ENCODE peak calls at places on chromosomes 12 and 14, in five cellular contexts. L, N, I, E and D are unnamed samples.

GRCh38 chr12:89073027-89073398 is 279.3 kb downstream of the DUSP6 start:
- DNase-seq in L (no peak), N (no peak), I (no peak), E (no peak), D (peak; percentile 96)

GRCh38 chr14:71414631-71415403 is 507.6 kb downstream of the PCNX1 start:
- DNase-seq in L (no peak), N (no peak), I (no peak), E (no peak), D (peak; percentile 71)

GRCh38 chr12:91219511-91219910 is 36.9 kb upstream of the DCN start:
- DNase-seq in L (no peak), N (no peak), I (no peak), E (no peak), D (peak; percentile 58)

GRCh38 chr12:7439579-7440505 is 4.1 kb downstream of the CD163L1 start:
- DNase-seq in L (peak; percentile 53), N (peak; percentile 69), I (no peak), E (peak; percentile 77), D (peak; percentile 41)

GRCh38 chr14:23109769-23110168 is 5.0 kb upstream of the CIROP start:
- DNase-seq in L (no peak), N (no peak), I (no peak), E (no peak), D (no peak)

GRCh38 chr12:127717293-127717692 is 549.7 kb upstream of the TMEM132C start:
- DNase-seq in L (no peak), N (no peak), I (no peak), E (no peak), D (no peak)

GRCh38 chr12:95083938-95084337 is 10.5 kb upstream of the NR2C1 start:
- DNase-seq in L (no peak), N (no peak), I (no peak), E (no peak), D (peak; percentile 89)

GRCh38 chr12:51017452-51017851 is 8.7 kb downstream of the SLC11A2 start:
- DNase-seq in L (no peak), N (no peak), I (no peak), E (no peak), D (no peak)

GRCh38 chr12:130194154-130194553 is 31.9 kb downstream of the FZD10 start:
- DNase-seq in L (no peak), N (no peak), I (no peak), E (no peak), D (no peak)

GRCh38 chr12:130196827-130197226 is 34.6 kb downstream of the FZD10 start:
- DNase-seq in L (no peak), N (no peak), I (no peak), E (no peak), D (no peak)

GRCh38 chr12:130195369-130195768 is 33.1 kb downstream of the FZD10 start:
- DNase-seq in L (no peak), N (no peak), I (no peak), E (no peak), D (no peak)

GRCh38 chr12:130195776-130196175 is 33.5 kb downstream of the FZD10 start:
- DNase-seq in L (no peak), N (no peak), I (no peak), E (no peak), D (no peak)

DNA sequence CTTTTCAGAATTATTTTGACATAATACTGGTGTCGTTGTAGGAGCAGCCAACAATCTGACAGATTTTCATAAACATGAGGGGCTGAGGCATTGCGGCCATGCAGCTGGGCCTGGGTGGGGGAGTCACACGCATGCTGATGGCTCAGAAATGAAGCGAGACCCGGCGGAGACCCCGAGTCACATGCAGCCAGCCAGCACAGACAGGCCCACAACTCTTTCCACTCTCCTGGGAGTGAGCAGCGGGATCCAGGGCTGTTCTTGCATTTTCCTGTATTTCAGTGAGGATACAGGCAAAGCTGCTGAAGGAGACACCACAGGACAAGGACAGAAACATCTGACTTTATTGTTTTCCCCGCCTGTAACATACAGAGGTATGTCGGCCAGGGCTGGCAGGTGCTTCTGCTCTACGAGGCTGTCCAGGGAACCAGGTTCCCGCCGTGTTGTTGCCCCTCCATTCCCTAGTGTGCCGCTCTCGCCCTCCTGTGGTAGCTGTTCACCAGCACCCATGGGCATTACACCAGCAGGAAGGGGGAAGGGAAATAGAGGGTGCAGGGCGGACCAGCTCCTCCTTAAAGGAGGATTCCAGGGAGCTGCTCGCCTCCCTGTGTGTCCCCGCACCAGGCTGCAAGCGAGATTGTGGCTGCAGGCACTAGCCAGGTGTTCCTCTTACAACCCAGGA is 30.5 kb downstream of the FZD10 start:
- DNase-seq in L (no peak), N (no peak), I (peak; percentile 3), E (no peak), D (no peak)
- TF ChIP-seq CTCF in L (no peak), N (peak; percentile 17), I (peak; percentile 51), E (peak; percentile 46), D (no peak)

GRCh38 chr12:56243731-56244181 is 13.9 kb downstream of the SLC39A5 start:
- DNase-seq in L (no peak), N (peak; percentile 67), I (peak; percentile 41), E (no peak), D (no peak)
- TF ChIP-seq MAFK in L (no peak), N (peak; percentile 64), I (no peak), E (no peak), D (no peak)

GRCh38 chr12:70577283-70577634 is 60.0 kb downstream of the PTPRB start:
- DNase-seq in L (no peak), N (no peak), I (no peak), E (no peak), D (no peak)
- TF ChIP-seq CTCF in L (no peak), N (no peak), I (no peak), E (no peak), D (no peak)

DNA sequence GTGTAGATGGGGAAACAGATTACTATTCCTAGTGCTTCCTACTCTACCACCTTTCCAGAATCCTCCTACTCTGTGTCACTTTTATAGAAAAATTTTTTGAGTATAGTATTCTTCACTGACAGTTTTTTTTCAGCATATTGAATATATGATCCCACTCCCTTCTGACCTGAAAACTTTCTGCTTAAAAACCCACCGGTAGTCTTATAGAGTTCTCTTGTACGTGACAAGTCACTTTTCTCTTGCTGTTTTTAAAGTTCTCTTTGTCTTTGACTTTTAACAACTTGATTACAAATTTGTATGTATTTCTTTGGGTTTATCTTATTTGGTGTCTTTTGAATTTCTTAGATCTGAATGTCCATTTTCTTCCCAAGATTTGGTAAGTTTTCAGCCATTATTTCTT is 133.6 kb upstream of the SLC38A2 start:
- DNase-seq in L (no peak), N (no peak), I (no peak), E (no peak), D (no peak)
- TF ChIP-seq MAFK in L (no peak), N (no peak), I (no peak), E (no peak), D (no peak)

DNA sequence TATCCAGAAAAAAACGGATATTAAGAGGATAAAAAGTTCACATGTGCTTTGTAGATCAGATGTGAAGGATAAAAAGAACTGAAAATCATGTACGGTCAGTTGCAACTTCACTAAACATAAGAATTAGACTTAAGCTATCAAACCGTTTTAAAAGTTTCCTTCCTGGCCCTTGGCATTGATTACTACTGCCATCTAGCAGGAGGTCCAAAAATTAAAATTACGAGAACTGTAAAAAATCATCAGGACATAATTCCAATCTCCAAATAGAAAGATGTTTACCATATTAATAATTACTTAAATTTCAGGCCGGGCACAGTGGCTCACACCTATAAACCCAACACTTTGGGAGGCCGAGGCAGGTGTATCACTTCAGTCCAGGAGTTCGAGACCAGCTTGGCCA is 7.9 kb downstream of the WDR89 start:
- DNase-seq in L (no peak), N (no peak), I (no peak), E (no peak), D (no peak)
- TF ChIP-seq CTCF in L (peak; percentile 6), N (no peak), I (no peak), E (no peak), D (peak; percentile 29)

GRCh38 chr14:56005580-56006053 is 112.6 kb upstream of the PELI2 start:
- DNase-seq in L (no peak), N (no peak), I (no peak), E (peak; percentile 48), D (peak; percentile 4)

GRCh38 chr14:56002876-56003625 is 115.2 kb upstream of the PELI2 start:
- DNase-seq in L (no peak), N (no peak), I (no peak), E (no peak), D (no peak)

GRCh38 chr14:56004323-56004722 is 113.9 kb upstream of the PELI2 start:
- DNase-seq in L (no peak), N (no peak), I (no peak), E (no peak), D (no peak)

GRCh38 chr14:56002316-56002715 is 115.9 kb upstream of the PELI2 start:
- DNase-seq in L (no peak), N (no peak), I (no peak), E (no peak), D (peak; percentile 23)

GRCh38 chr14:56004807-56005579 is 113.2 kb upstream of the PELI2 start:
- DNase-seq in L (peak; percentile 22), N (no peak), I (no peak), E (no peak), D (peak; percentile 77)
- TF ChIP-seq MAFK in L (no peak), N (no peak), I (no peak), E (no peak), D (no peak)